ENCODE peak calls at places on chromosome 14, in five cellular contexts. One of them, this sample, is unnamed.
A peak's percentile ranks its signal among the peaks of the same experiment; 100 is the strongest.

GRCh38 chr14:22483863-22484593 is 105.0 kb downstream of the DAD1 start:
- DNase-seq in GM10248: no peak
- DNase-seq in breast epithelium: no peak
- DNase-seq in fibroblast of pulmonary artery: no peak
- DNase-seq in Calu3: no peak
- DNase-seq in this sample: no peak

GRCh38 chr14:91115986-91116385 is 2.1 kb downstream of the DGLUCY start:
- DNase-seq in breast epithelium: no peak
- DNase-seq in Calu3: no peak
- DNase-seq in fibroblast of pulmonary artery: peak; percentile 21
- DNase-seq in GM10248: no peak
- DNase-seq in this sample: no peak

GRCh38 chr14:95507174-95507573 is 9.3 kb downstream of the SYNE3 start:
- DNase-seq in fibroblast of pulmonary artery: peak; percentile 96
- DNase-seq in Calu3: no peak
- DNase-seq in GM10248: no peak
- DNase-seq in breast epithelium: peak; percentile 81
- DNase-seq in this sample: no peak

GRCh38 chr14:82621881-82622450 is 1088.3 kb upstream of the SEL1L start:
- DNase-seq in breast epithelium: no peak
- DNase-seq in Calu3: no peak
- DNase-seq in fibroblast of pulmonary artery: no peak
- DNase-seq in GM10248: no peak
- DNase-seq in this sample: no peak

GRCh38 chr14:94164685-94165431 is 9.3 kb upstream of the PPP4R4 start:
- DNase-seq in fibroblast of pulmonary artery: no peak
- DNase-seq in Calu3: no peak
- DNase-seq in GM10248: no peak
- DNase-seq in breast epithelium: no peak
- DNase-seq in this sample: no peak

GRCh38 chr14:44833376-44833775 is 128.4 kb downstream of the KLHL28 start:
- DNase-seq in fibroblast of pulmonary artery: peak; percentile 20
- DNase-seq in Calu3: no peak
- DNase-seq in GM10248: no peak
- DNase-seq in breast epithelium: no peak
- DNase-seq in this sample: no peak

GRCh38 chr14:96052541-96053105 is 13.5 kb downstream of the C14orf132 start:
- DNase-seq in fibroblast of pulmonary artery: no peak
- DNase-seq in GM10248: no peak
- DNase-seq in breast epithelium: no peak
- DNase-seq in Calu3: no peak
- DNase-seq in this sample: no peak

GRCh38 chr14:96502621-96503251 is 554 bp downstream of the PAPOLA start:
- DNase-seq in Calu3: peak; percentile 58
- DNase-seq in fibroblast of pulmonary artery: peak; percentile 35
- DNase-seq in GM10248: peak; percentile 60
- DNase-seq in breast epithelium: peak; percentile 55
- DNase-seq in this sample: no peak

GRCh38 chr14:89378119-89378518 is 38.9 kb downstream of the FOXN3 start:
- DNase-seq in fibroblast of pulmonary artery: peak; percentile 56
- DNase-seq in GM10248: peak; percentile 57
- DNase-seq in breast epithelium: no peak
- DNase-seq in Calu3: no peak
- DNase-seq in this sample: no peak

GRCh38 chr14:61326847-61327246 is 5.5 kb downstream of the PRKCH start:
- DNase-seq in GM10248: no peak
- DNase-seq in fibroblast of pulmonary artery: peak; percentile 92
- DNase-seq in breast epithelium: peak; percentile 60
- DNase-seq in Calu3: peak; percentile 66
- DNase-seq in this sample: no peak

GRCh38 chr14:81243499-81243898 is 22.7 kb upstream of the GTF2A1 start:
- DNase-seq in fibroblast of pulmonary artery: no peak
- DNase-seq in breast epithelium: no peak
- DNase-seq in GM10248: no peak
- DNase-seq in Calu3: no peak
- DNase-seq in this sample: no peak

GRCh38 chr14:61337893-61338292 is 16.5 kb downstream of the PRKCH start:
- DNase-seq in Calu3: peak; percentile 46
- DNase-seq in GM10248: no peak
- DNase-seq in fibroblast of pulmonary artery: no peak
- DNase-seq in breast epithelium: no peak
- DNase-seq in this sample: no peak

GRCh38 chr14:25400607-25401206 is 350.8 kb upstream of the STXBP6 start:
- DNase-seq in fibroblast of pulmonary artery: peak; percentile 58
- DNase-seq in Calu3: peak; percentile 40
- DNase-seq in GM10248: no peak
- DNase-seq in breast epithelium: no peak
- DNase-seq in this sample: no peak

GRCh38 chr14:74965770-74966153 is 10.4 kb upstream of the PGF start:
- DNase-seq in GM10248: no peak
- DNase-seq in breast epithelium: no peak
- DNase-seq in fibroblast of pulmonary artery: peak; percentile 67
- DNase-seq in Calu3: no peak
- DNase-seq in this sample: no peak

GRCh38 chr14:105386581-105387529 is 11.5 kb upstream of the TEX22 start:
- DNase-seq in Calu3: no peak
- DNase-seq in fibroblast of pulmonary artery: no peak
- DNase-seq in GM10248: no peak
- DNase-seq in breast epithelium: no peak
- DNase-seq in this sample: no peak

GRCh38 chr14:49766839-49767238 is 1.1 kb upstream of the KLHDC2 start:
- DNase-seq in GM10248: no peak
- DNase-seq in fibroblast of pulmonary artery: no peak
- DNase-seq in breast epithelium: no peak
- DNase-seq in Calu3: peak; percentile 3
- DNase-seq in this sample: peak; percentile 39

GRCh38 chr14:101845496-101845895 is 84.0 kb downstream of the PPP2R5C start:
- DNase-seq in Calu3: no peak
- DNase-seq in breast epithelium: no peak
- DNase-seq in fibroblast of pulmonary artery: no peak
- DNase-seq in GM10248: no peak
- DNase-seq in this sample: no peak

GRCh38 chr14:101844219-101844618 is 82.7 kb downstream of the PPP2R5C start:
- DNase-seq in Calu3: no peak
- DNase-seq in GM10248: no peak
- DNase-seq in breast epithelium: no peak
- DNase-seq in fibroblast of pulmonary artery: no peak
- DNase-seq in this sample: no peak

GRCh38 chr14:101844752-101845151 is 83.2 kb downstream of the PPP2R5C start:
- DNase-seq in fibroblast of pulmonary artery: no peak
- DNase-seq in breast epithelium: no peak
- DNase-seq in GM10248: no peak
- DNase-seq in Calu3: no peak
- DNase-seq in this sample: no peak

GRCh38 chr14:101843038-101843437 is 81.5 kb downstream of the PPP2R5C start:
- DNase-seq in Calu3: no peak
- DNase-seq in breast epithelium: no peak
- DNase-seq in GM10248: no peak
- DNase-seq in fibroblast of pulmonary artery: no peak
- DNase-seq in this sample: no peak

GRCh38 chr14:101843665-101844064 is 82.2 kb downstream of the PPP2R5C start:
- DNase-seq in GM10248: peak; percentile 65
- DNase-seq in fibroblast of pulmonary artery: no peak
- DNase-seq in breast epithelium: no peak
- DNase-seq in Calu3: peak; percentile 9
- DNase-seq in this sample: no peak
- TF ChIP-seq CTCF in GM10248: peak; percentile 60
- TF ChIP-seq CTCF in fibroblast of pulmonary artery: peak; percentile 5
- TF ChIP-seq CTCF in breast epithelium: no peak
- TF ChIP-seq CTCF in Calu3: no peak
- TF ChIP-seq CTCF in this sample: no peak

GRCh38 chr14:100030441-100031153 is 34.6 kb upstream of the EVL start:
- DNase-seq in GM10248: no peak
- DNase-seq in breast epithelium: no peak
- DNase-seq in fibroblast of pulmonary artery: peak; percentile 88
- DNase-seq in Calu3: no peak
- DNase-seq in this sample: no peak

GRCh38 chr14:100032749-100033148 is 32.5 kb upstream of the EVL start:
- DNase-seq in fibroblast of pulmonary artery: no peak
- DNase-seq in breast epithelium: no peak
- DNase-seq in GM10248: no peak
- DNase-seq in Calu3: no peak
- DNase-seq in this sample: no peak

GRCh38 chr14:100033347-100034052 is 31.7 kb upstream of the EVL start:
- DNase-seq in fibroblast of pulmonary artery: no peak
- DNase-seq in Calu3: no peak
- DNase-seq in GM10248: no peak
- DNase-seq in breast epithelium: no peak
- DNase-seq in this sample: no peak

GRCh38 chr14:100028990-100029677 is 36.1 kb upstream of the EVL start:
- DNase-seq in GM10248: no peak
- DNase-seq in Calu3: no peak
- DNase-seq in fibroblast of pulmonary artery: peak; percentile 32
- DNase-seq in breast epithelium: no peak
- DNase-seq in this sample: no peak

DNA sequence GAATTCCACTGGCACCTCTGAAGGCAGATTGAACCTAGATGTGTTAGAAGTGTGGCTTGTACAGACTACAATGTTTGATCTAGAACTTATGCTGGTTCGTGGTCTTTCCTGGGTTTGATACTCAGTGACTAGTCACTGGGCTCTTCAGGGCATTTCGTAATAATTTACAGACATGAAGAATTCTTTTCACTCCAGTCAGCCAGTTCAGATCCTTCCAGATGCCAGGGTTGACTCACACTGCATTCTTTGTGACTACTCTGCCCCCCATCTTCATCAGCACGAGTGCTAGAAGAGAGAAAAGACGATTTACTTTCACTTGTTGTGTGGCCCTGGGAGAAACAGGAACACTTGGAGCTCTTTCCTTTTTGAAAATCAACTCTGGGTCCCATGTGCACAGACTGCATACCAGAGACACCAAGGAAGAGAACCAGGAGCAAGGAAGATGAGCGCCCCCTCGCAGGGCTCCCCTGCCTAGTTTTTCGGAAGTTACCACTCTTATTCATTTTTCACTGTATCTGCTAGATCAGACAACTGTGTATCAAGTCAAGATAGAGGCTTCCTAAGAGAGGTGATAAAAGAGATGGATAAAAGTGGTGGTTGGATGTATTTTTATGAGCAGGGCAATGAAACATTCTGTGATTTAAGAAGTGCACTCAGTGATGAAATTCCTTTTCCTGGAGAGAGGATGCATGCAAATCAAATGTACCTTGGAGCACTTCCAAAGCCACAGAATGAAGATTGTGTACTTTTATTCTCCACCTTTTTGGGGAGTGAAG is 33.5 kb upstream of the EVL start:
- DNase-seq in Calu3: peak; percentile 59
- DNase-seq in GM10248: no peak
- DNase-seq in fibroblast of pulmonary artery: peak; percentile 98
- DNase-seq in breast epithelium: no peak
- DNase-seq in this sample: no peak
- TF ChIP-seq CTCF in Calu3: no peak
- TF ChIP-seq CTCF in GM10248: no peak
- TF ChIP-seq CTCF in fibroblast of pulmonary artery: peak; percentile 5
- TF ChIP-seq CTCF in breast epithelium: no peak
- TF ChIP-seq CTCF in this sample: no peak

DNA sequence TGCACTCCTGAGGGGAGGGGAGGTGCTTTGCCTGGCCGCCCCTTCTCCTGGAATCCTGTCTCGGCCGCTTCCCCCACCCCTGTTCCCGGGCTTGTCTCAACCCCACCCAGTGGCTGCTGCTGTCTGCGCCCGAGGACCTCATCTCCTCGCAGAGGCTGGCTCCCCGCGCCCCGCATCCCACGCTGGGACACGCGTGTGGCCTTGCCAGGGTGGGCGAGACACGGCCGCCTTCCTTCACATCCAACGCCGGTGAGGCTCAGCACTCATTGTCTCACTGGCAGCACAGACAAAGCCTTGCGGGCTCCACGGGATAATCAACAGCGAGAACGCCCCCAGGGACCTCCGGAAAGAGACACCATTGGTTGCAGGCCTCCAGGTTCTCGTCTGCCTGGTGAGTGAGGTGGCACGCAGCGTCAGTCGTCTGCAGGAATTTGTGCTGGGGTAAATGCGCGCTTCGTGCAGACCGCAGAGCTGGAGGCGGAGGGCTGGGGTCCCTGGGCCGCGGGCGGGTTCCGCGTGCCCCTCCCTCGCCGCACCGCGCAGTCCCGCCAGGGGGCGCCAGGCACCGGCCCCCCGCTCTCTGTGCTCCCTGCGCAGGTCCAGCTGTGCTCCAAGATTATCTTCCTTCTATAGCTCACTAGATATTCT is 26.8 kb downstream of the CCDC177 start:
- DNase-seq in breast epithelium: no peak
- DNase-seq in GM10248: peak; percentile 50
- DNase-seq in fibroblast of pulmonary artery: peak; percentile 20
- DNase-seq in Calu3: no peak
- DNase-seq in this sample: peak; percentile 68
- TF ChIP-seq CTCF in breast epithelium: no peak
- TF ChIP-seq CTCF in GM10248: peak; percentile 39
- TF ChIP-seq CTCF in fibroblast of pulmonary artery: peak; percentile 38
- TF ChIP-seq CTCF in Calu3: peak; percentile 50
- TF ChIP-seq CTCF in this sample: peak; percentile 53

DNA sequence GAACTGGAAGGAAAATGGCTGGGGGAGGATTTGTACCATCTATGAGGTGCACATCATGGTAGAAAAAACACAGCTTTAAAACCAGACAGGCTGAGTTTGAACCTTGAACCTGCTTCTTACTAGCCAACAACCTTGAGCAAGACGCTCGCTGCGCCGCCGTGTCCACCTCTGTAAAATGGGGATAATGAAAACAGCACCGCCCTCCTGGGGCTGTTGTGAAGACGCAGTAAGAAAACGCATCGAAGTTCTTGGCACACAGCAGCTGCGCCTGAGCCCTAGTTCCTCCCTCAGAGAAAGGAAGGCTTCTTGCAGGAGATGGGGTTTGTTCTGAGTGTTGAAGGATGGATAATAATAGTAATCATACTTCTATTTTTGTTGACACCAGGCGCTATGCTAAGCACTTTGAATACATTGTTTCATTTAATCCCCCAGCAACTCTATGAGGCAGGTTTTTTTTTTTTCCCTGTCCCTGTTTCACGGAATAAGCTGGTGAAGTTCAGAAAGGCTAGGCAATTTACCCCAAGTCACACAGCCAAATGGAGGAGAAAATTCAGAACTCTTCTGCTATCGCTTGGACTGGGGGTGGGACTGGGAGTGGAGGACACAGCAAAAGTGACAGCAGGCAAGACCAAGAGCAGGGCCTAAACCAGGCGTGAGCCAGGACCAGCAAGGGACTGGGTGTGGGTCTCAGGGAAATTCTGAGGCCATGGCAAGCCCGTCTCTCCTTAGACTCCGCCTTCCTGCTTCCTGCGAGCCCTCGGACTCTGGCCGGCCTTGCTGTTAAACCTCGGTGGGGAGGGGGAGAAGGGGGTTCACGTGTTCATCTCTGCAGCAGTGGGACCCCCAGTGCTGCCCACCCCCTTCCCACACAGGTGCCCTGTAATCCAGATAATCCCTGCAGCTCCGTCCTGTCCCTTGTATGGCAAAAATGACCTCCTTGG is 97.5 kb downstream of the LRRC74A start:
- DNase-seq in GM10248: no peak
- DNase-seq in fibroblast of pulmonary artery: no peak
- DNase-seq in Calu3: no peak
- DNase-seq in breast epithelium: no peak
- DNase-seq in this sample: no peak
- TF ChIP-seq CTCF in GM10248: no peak
- TF ChIP-seq CTCF in fibroblast of pulmonary artery: no peak
- TF ChIP-seq CTCF in Calu3: no peak
- TF ChIP-seq CTCF in breast epithelium: no peak
- TF ChIP-seq CTCF in this sample: no peak

GRCh38 chr14:64040044-64040443 is 187.2 kb downstream of the SYNE2 start:
- DNase-seq in fibroblast of pulmonary artery: peak; percentile 35
- DNase-seq in GM10248: no peak
- DNase-seq in Calu3: no peak
- DNase-seq in breast epithelium: no peak
- DNase-seq in this sample: no peak
- TF ChIP-seq CTCF in fibroblast of pulmonary artery: peak; percentile 32
- TF ChIP-seq CTCF in GM10248: no peak
- TF ChIP-seq CTCF in Calu3: no peak
- TF ChIP-seq CTCF in breast epithelium: no peak
- TF ChIP-seq CTCF in this sample: peak; percentile 55